ENCODE peak calls at places on chromosomes 2 and 18, in four cellular contexts. One of them, this sample, is unnamed.

GRCh38 chr2:205712508-205712907 is 30.2 kb downstream of the NRP2 start:
- DNase-seq in K562: no peak
- DNase-seq in GM12878: no peak
- DNase-seq in H1: no peak
- DNase-seq in this sample: no peak

GRCh38 chr2:66189598-66189997 is 245.3 kb upstream of the MEIS1 start:
- DNase-seq in K562: no peak
- DNase-seq in GM12878: no peak
- DNase-seq in H1: no peak
- DNase-seq in this sample: no peak

GRCh38 chr18:74012954-74013630 is 134.5 kb downstream of the FBXO15 start:
- DNase-seq in K562: no peak
- DNase-seq in GM12878: no peak
- DNase-seq in H1: no peak
- DNase-seq in this sample: no peak

GRCh38 chr18:55396267-55396905 is 191.6 kb downstream of the TCF4 start:
- DNase-seq in H1: no peak
- DNase-seq in GM12878: no peak
- DNase-seq in K562: no peak
- DNase-seq in this sample: no peak

GRCh38 chr2:16277117-16277516 is 336.8 kb downstream of the MYCN start:
- DNase-seq in K562: no peak
- DNase-seq in GM12878: no peak
- DNase-seq in H1: no peak
- DNase-seq in this sample: no peak

GRCh38 chr18:36471393-36471792 is 173.9 kb downstream of the FHOD3 start:
- DNase-seq in H1: no peak
- DNase-seq in K562: no peak
- DNase-seq in GM12878: no peak
- DNase-seq in this sample: no peak

GRCh38 chr2:143399679-143400078 is 270.5 kb downstream of the ARHGAP15 start:
- DNase-seq in H1: no peak
- DNase-seq in K562: no peak
- DNase-seq in GM12878: no peak
- DNase-seq in this sample: no peak

GRCh38 chr2:56715670-56716069 is 531.9 kb downstream of the CCDC85A start:
- DNase-seq in H1: no peak
- DNase-seq in GM12878: no peak
- DNase-seq in K562: no peak
- DNase-seq in this sample: no peak

GRCh38 chr2:156630579-156631337 is 194.6 kb downstream of the GPD2 start:
- DNase-seq in H1: peak
- DNase-seq in K562: no peak
- DNase-seq in GM12878: no peak
- DNase-seq in this sample: no peak

GRCh38 chr2:143685439-143686078 is 556.3 kb downstream of the ARHGAP15 start:
- DNase-seq in GM12878: no peak
- DNase-seq in H1: no peak
- DNase-seq in K562: no peak
- DNase-seq in this sample: no peak

DNA sequence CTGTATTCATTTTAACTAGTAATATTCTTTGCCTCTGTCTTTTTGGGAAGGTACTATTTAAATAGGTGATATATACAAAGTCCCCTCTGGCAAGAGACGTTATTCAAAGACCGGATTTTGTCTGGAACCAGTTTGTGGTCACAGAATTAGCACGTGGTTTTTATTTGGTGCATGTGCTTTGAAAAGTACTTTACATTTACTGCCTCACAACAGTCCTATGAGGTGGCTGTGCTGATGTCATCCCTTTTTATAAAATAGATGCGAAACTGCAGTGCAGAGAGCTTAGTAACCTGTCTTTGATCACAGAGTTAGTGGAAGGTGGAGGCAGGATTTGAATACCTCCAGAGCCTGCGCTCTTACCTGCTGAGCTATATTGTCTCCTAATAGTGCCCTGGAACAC is 4.0 kb downstream of the LPIN1 start:
- DNase-seq in K562: no peak
- DNase-seq in H1: no peak
- DNase-seq in GM12878: peak
- DNase-seq in this sample: no peak
- TF ChIP-seq CBX5 in K562: no peak
- TF ChIP-seq CBX5 in H1: no peak
- TF ChIP-seq CBX5 in GM12878: peak
- TF ChIP-seq CBX5 in this sample: no peak

DNA sequence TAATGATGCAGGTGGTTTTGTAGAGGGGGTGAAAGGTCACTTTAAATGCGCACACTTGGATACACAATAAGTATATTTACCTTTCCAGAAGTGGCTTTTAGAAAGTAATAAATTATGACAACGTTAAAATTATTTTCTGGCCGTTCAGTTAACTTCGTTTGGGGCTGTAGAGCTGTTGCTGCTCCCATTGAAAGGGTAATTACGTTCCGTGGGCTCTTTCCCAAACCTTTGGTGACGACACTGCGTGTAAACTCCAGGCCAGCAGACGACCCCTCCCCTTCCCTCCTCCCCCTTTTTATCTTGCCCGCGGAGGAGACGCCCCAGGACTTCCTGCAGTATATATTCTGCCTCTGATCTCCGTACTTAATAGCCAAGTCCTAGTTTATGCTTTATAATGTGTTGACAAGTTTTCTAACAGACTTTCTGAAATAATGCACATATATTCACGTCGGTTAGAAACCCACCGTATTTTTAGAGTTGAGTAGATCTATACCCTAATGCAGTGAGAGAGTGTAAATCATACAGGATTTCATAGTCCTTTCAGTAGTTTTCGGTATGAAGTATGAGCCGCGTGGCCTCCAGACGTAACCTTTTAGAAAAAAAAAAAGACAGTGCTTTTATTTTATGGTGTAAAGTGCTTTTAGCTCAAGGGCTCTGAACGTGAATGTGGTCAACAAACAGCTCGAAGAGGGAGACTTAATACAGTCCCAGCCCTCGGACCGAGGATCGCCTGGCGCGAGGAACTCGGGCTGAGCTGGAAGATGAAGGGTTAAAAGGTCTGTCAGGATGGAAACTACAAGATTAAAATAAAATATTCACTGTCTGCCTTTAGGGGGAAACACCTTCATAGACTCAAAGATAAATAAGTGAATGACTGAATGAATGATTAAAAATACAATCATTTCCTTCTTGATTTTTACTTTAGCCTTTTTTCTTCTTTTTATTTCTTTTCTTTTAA is 3.8 kb upstream of the BCL11A start:
- DNase-seq in H1: no peak
- DNase-seq in GM12878: no peak
- DNase-seq in K562: peak
- DNase-seq in this sample: no peak
- TF ChIP-seq CBX5 in H1: no peak
- TF ChIP-seq CBX5 in GM12878: no peak
- TF ChIP-seq CBX5 in K562: no peak
- TF ChIP-seq CBX5 in this sample: no peak

GRCh38 chr18:58714259-58714658 is 43.0 kb downstream of the MALT1 start:
- DNase-seq in K562: no peak
- DNase-seq in GM12878: no peak
- DNase-seq in H1: no peak
- DNase-seq in this sample: no peak
- TF ChIP-seq CBX5 in K562: no peak
- TF ChIP-seq CBX5 in GM12878: no peak
- TF ChIP-seq CBX5 in H1: no peak
- TF ChIP-seq CBX5 in this sample: no peak

GRCh38 chr2:149666809-149667208 is 79.2 kb upstream of the MMADHC start:
- DNase-seq in H1: no peak
- DNase-seq in K562: no peak
- DNase-seq in GM12878: no peak
- DNase-seq in this sample: no peak
- TF ChIP-seq CBX5 in H1: no peak
- TF ChIP-seq CBX5 in K562: no peak
- TF ChIP-seq CBX5 in GM12878: no peak
- TF ChIP-seq CBX5 in this sample: no peak

DNA sequence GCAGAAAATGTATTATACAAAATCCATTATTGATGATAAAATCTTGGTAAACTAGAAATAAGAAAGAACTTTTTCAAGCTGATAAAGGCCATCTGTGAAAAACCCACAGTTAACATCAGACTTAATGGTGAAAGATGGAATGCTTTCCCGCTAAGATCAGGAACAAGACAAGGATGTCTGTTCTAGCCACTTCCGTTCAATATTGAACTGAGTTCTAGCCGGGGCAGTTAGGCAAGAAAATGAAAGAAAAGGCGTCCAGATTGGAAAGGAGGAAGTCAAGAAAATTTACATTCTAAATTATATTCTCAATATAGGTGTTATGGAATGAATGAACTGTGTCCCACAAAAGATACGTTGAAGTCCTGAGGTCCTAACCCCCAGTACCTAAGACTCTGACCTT is 39.1 kb upstream of the DTNB start:
- DNase-seq in H1: no peak
- DNase-seq in K562: no peak
- DNase-seq in GM12878: no peak
- DNase-seq in this sample: no peak
- TF ChIP-seq CBX5 in H1: no peak
- TF ChIP-seq CBX5 in K562: no peak
- TF ChIP-seq CBX5 in GM12878: no peak
- TF ChIP-seq CBX5 in this sample: no peak

GRCh38 chr2:150403457-150403856 is 84.0 kb downstream of the RND3 start:
- DNase-seq in H1: no peak
- DNase-seq in K562: no peak
- DNase-seq in GM12878: peak
- DNase-seq in this sample: no peak
- TF ChIP-seq CBX5 in H1: no peak
- TF ChIP-seq CBX5 in K562: no peak
- TF ChIP-seq CBX5 in GM12878: no peak
- TF ChIP-seq CBX5 in this sample: no peak